ENCODE peak calls at places on chromosomes 2 and 18, in four cellular contexts. One of them, this sample, is unnamed.

GRCh38 chr2:232085179-232085578 is 123.7 kb downstream of the DIS3L2 start:
- DNase-seq in H9: no peak
- DNase-seq in anterior cingulate cortex: peak; percentile 21
- DNase-seq in stimulated activated CD8-positive, alpha-beta memory T cell treated with anti-CD3 and anti-CD28 coated beads, Interleukin-15, amount 100 ng/mL, for 24 hours: no peak
- DNase-seq in this sample: no peak

GRCh38 chr2:178070824-178071223 is 1.8 kb downstream of the PDE11A start:
- DNase-seq in H9: no peak
- DNase-seq in anterior cingulate cortex: no peak
- DNase-seq in stimulated activated CD8-positive, alpha-beta memory T cell treated with anti-CD3 and anti-CD28 coated beads, Interleukin-15, amount 100 ng/mL, for 24 hours: no peak
- DNase-seq in this sample: no peak

GRCh38 chr18:65124633-65125032 is 626.2 kb upstream of the CDH7 start:
- DNase-seq in H9: no peak
- DNase-seq in anterior cingulate cortex: no peak
- DNase-seq in stimulated activated CD8-positive, alpha-beta memory T cell treated with anti-CD3 and anti-CD28 coated beads, Interleukin-15, amount 100 ng/mL, for 24 hours: no peak
- DNase-seq in this sample: no peak

GRCh38 chr2:196230051-196230450 is 58.7 kb upstream of the STK17B start:
- DNase-seq in H9: no peak
- DNase-seq in anterior cingulate cortex: no peak
- DNase-seq in stimulated activated CD8-positive, alpha-beta memory T cell treated with anti-CD3 and anti-CD28 coated beads, Interleukin-15, amount 100 ng/mL, for 24 hours: no peak
- DNase-seq in this sample: no peak

GRCh38 chr2:95204396-95204795 is 2.9 kb upstream of the ZNF892 start:
- DNase-seq in H9: no peak
- DNase-seq in anterior cingulate cortex: no peak
- DNase-seq in stimulated activated CD8-positive, alpha-beta memory T cell treated with anti-CD3 and anti-CD28 coated beads, Interleukin-15, amount 100 ng/mL, for 24 hours: no peak
- DNase-seq in this sample: no peak

GRCh38 chr2:107648781-107649413 is 177.8 kb upstream of the RGPD4 start:
- DNase-seq in H9: peak; percentile 29
- DNase-seq in anterior cingulate cortex: no peak
- DNase-seq in stimulated activated CD8-positive, alpha-beta memory T cell treated with anti-CD3 and anti-CD28 coated beads, Interleukin-15, amount 100 ng/mL, for 24 hours: no peak
- DNase-seq in this sample: no peak

GRCh38 chr2:161238559-161239415 is 69.4 kb upstream of the PSMD14 start:
- DNase-seq in H9: peak; percentile 89
- DNase-seq in anterior cingulate cortex: peak; percentile 83
- DNase-seq in stimulated activated CD8-positive, alpha-beta memory T cell treated with anti-CD3 and anti-CD28 coated beads, Interleukin-15, amount 100 ng/mL, for 24 hours: no peak
- DNase-seq in this sample: peak; percentile 83

GRCh38 chr2:219426534-219427136 is 8.0 kb upstream of the SPEG start:
- DNase-seq in H9: peak; percentile 23
- DNase-seq in anterior cingulate cortex: no peak
- DNase-seq in stimulated activated CD8-positive, alpha-beta memory T cell treated with anti-CD3 and anti-CD28 coated beads, Interleukin-15, amount 100 ng/mL, for 24 hours: no peak
- DNase-seq in this sample: no peak

GRCh38 chr2:207042155-207042554 is 102.8 kb downstream of the CPO start:
- DNase-seq in H9: no peak
- DNase-seq in anterior cingulate cortex: no peak
- DNase-seq in stimulated activated CD8-positive, alpha-beta memory T cell treated with anti-CD3 and anti-CD28 coated beads, Interleukin-15, amount 100 ng/mL, for 24 hours: no peak
- DNase-seq in this sample: no peak

GRCh38 chr18:7084080-7084765 is 33.4 kb downstream of the LAMA1 start:
- DNase-seq in H9: no peak
- DNase-seq in anterior cingulate cortex: no peak
- DNase-seq in stimulated activated CD8-positive, alpha-beta memory T cell treated with anti-CD3 and anti-CD28 coated beads, Interleukin-15, amount 100 ng/mL, for 24 hours: no peak
- DNase-seq in this sample: no peak

GRCh38 chr2:168529054-168529833 is 73.2 kb downstream of the CERS6 start:
- DNase-seq in H9: no peak
- DNase-seq in anterior cingulate cortex: no peak
- DNase-seq in stimulated activated CD8-positive, alpha-beta memory T cell treated with anti-CD3 and anti-CD28 coated beads, Interleukin-15, amount 100 ng/mL, for 24 hours: no peak
- DNase-seq in this sample: no peak

This sample was measured in occipital lobe.